ENCODE peak calls at places on chromosomes 7 and 10, in eight cellular contexts. M, E, H, I, N, B, L and G are unnamed samples.

GRCh38 chr10:132546567-132547420 is 9.2 kb downstream of the INPP5A start:
- DNase-seq in B (no peak), L (no peak), N (no peak), M (no peak), H (no peak), E (no peak), I (no peak), G (no peak)

GRCh38 chr10:83522881-83523386 is 616.4 kb upstream of the GHITM start:
- DNase-seq in N (no peak), B (no peak), L (no peak), M (no peak), E (no peak), H (no peak), I (no peak), G (no peak)

GRCh38 chr7:139748936-139749335 is 28.9 kb downstream of the HIPK2 start:
- DNase-seq in M (no peak), L (no peak), N (no peak), E (no peak), I (no peak), H (no peak), B (no peak), G (no peak)

GRCh38 chr10:124449170-124450009 is 445 bp downstream of the NKX1-2 start:
- DNase-seq in B (no peak), L (no peak), I (no peak), E (no peak), M (no peak), H (no peak), N (no peak), G (no peak)

GRCh38 chr10:42970451-42971250 is 106.2 kb upstream of the RET start:
- DNase-seq in I (no peak), N (no peak), L (peak; percentile 2), M (no peak), E (no peak), H (no peak), B (no peak), G (no peak)

GRCh38 chr10:69818676-69819239 is 17.1 kb downstream of the COL13A1 start:
- DNase-seq in M (peak; percentile 22), N (no peak), L (no peak), B (no peak), E (no peak), I (no peak), H (no peak), G (no peak)

GRCh38 chr7:40232242-40232929 is 97.6 kb downstream of the SUGCT start:
- DNase-seq in I (peak; percentile 73), H (no peak), N (no peak), M (peak; percentile 77), B (peak; percentile 26), E (no peak), L (peak; percentile 29), G (peak; percentile 33)

GRCh38 chr10:128178319-128178937 is 52.2 kb upstream of the MKI67 start:
- DNase-seq in M (no peak), E (no peak), I (peak; percentile 35), N (peak; percentile 17), B (no peak), L (peak; percentile 67), H (peak; percentile 29), G (no peak)

GRCh38 chr7:7720750-7721621 is 2.6 kb upstream of the RPA3 start:
- DNase-seq in I (no peak), E (no peak), L (no peak), N (no peak), B (no peak), H (no peak), M (no peak), G (no peak)

GRCh38 chr10:57472823-57473619 is 794.7 kb downstream of the IPMK start:
- DNase-seq in B (no peak), E (no peak), H (no peak), L (no peak), N (no peak), M (no peak), I (no peak), G (no peak)

GRCh38 chr7:21192662-21193061 is 235.2 kb upstream of the SP4 start:
- DNase-seq in B (no peak), L (no peak), M (no peak), N (no peak), E (no peak), I (no peak), H (no peak), G (no peak)

GRCh38 chr7:123872908-123873307 is 27.9 kb downstream of the HYAL4 start:
- DNase-seq in E (no peak), N (no peak), H (no peak), B (no peak), I (no peak), L (no peak), M (no peak), G (no peak)